ENCODE peak calls at places on chromosomes 4 and X, in five cellular contexts. P, X, G, T and D are unnamed samples.

GRCh38 chr4:41541697-41542096 is 3.7 kb downstream of the LIMCH1 start:
- DNase-seq in G (no peak), T (no peak), X (no peak), P (no peak), D (no peak)

GRCh38 chrX:152821145-152821765 is 9.3 kb downstream of the CETN2 start:
- DNase-seq in G (no peak), P (peak; percentile 4), T (no peak), X (peak; percentile 12), D (no peak)

GRCh38 chrX:64805683-64806082 is 170.6 kb downstream of the ZC4H2 start:
- DNase-seq in T (no peak), X (no peak), G (no peak), P (no peak), D (no peak)

GRCh38 chr4:13865871-13866669 is 238.5 kb upstream of the BOD1L1 start:
- DNase-seq in X (peak; percentile 14), P (no peak), T (no peak), G (no peak), D (no peak)

GRCh38 chrX:119272882-119273806 is 37.1 kb downstream of the PGRMC1 start:
- DNase-seq in X (no peak), P (peak; percentile 44), T (no peak), G (peak; percentile 2), D (no peak)

GRCh38 chrX:107574711-107575110 is 53.6 kb upstream of the PRPS1 start:
- DNase-seq in X (peak; percentile 11), G (no peak), T (no peak), P (no peak), D (no peak)

GRCh38 chrX:150759568-150760416 is 66.6 kb downstream of the MTMR1 start:
- DNase-seq in G (no peak), P (no peak), T (no peak), X (no peak), D (no peak)

GRCh38 chrX:80799616-80800015 is 10.1 kb downstream of the BRWD3 start:
- DNase-seq in X (no peak), G (no peak), T (no peak), P (no peak), D (no peak)

GRCh38 chr4:125515016-125515415 is 200.3 kb downstream of the FAT4 start:
- DNase-seq in T (no peak), G (no peak), P (no peak), X (no peak), D (no peak)

GRCh38 chr4:107862658-107863057 is 37.9 kb downstream of the SGMS2 start:
- DNase-seq in X (peak; percentile 53), T (no peak), P (peak; percentile 5), G (no peak), D (no peak)

GRCh38 chr4:145034727-145035211 is 63.2 kb downstream of the ANAPC10 start:
- DNase-seq in T (peak; percentile 18), X (peak; percentile 18), P (no peak), G (no peak), D (no peak)

GRCh38 chr4:30001628-30002027 is 718.5 kb upstream of the PCDH7 start:
- DNase-seq in G (no peak), T (no peak), P (no peak), X (no peak), D (no peak)

GRCh38 chr4:82765134-82765533 is 33.5 kb downstream of the SCD5 start:
- DNase-seq in T (no peak), X (no peak), G (no peak), P (no peak), D (no peak)

GRCh38 chrX:13001961-13002671 is 27.2 kb downstream of the TMSB4X start:
- DNase-seq in T (no peak), X (no peak), P (peak; percentile 39), G (no peak), D (no peak)

GRCh38 chr4:37767019-37767418 is 59.5 kb upstream of the PGM2 start:
- DNase-seq in P (no peak), T (no peak), G (no peak), X (no peak), D (no peak)

GRCh38 chr4:38870098-38870850 is 2.7 kb downstream of the FAM114A1 start:
- DNase-seq in P (no peak), G (no peak), T (no peak), X (no peak), D (no peak)

GRCh38 chr4:16310606-16311005 is 84.3 kb upstream of the TAPT1 start:
- DNase-seq in X (no peak), G (no peak), T (no peak), P (no peak), D (no peak)

GRCh38 chr4:74934016-74934821 is 1.3 kb downstream of the PARM1 start:
- DNase-seq in P (no peak), X (no peak), G (no peak), T (no peak), D (no peak)

GRCh38 chrX:85963736-85964135 is 83.6 kb downstream of the CHM start:
- DNase-seq in T (peak; percentile 75), X (peak; percentile 5), P (no peak), G (no peak), D (no peak)

GRCh38 chr4:153209410-153209809 is 5.2 kb downstream of the TRIM2 start:
- DNase-seq in T (no peak), G (no peak), X (no peak), P (no peak), D (no peak)

GRCh38 chr4:83149885-83150562 is 35.5 kb upstream of the PLAC8 start:
- DNase-seq in P (no peak), X (no peak), G (no peak), T (no peak), D (no peak)

GRCh38 chr4:86261634-86262033 is 98.2 kb downstream of the MAPK10 start:
- DNase-seq in P (no peak), T (no peak), G (no peak), X (no peak), D (no peak)

GRCh38 chrX:72348247-72348979 is 42.7 kb upstream of the CITED1 start:
- DNase-seq in G (no peak), P (peak; percentile 7), X (no peak), T (no peak), D (no peak)

GRCh38 chr4:70556856-70557255 is 35.2 kb upstream of the AMBN start:
- DNase-seq in G (no peak), T (no peak), P (no peak), X (peak; percentile 44), D (no peak)

GRCh38 chrX:9566150-9566621 is 101.3 kb downstream of the TBL1X start:
- DNase-seq in T (peak; percentile 45), G (no peak), X (peak; percentile 80), P (peak; percentile 6), D (peak; percentile 3)

GRCh38 chr4:39924014-39924413 is 53.7 kb downstream of the PDS5A start:
- DNase-seq in G (no peak), T (no peak), X (no peak), P (no peak), D (no peak)

GRCh38 chr4:38062088-38062893 is 102.1 kb downstream of the PTTG2 start:
- DNase-seq in X (peak; percentile 71), T (peak; percentile 51), P (peak; percentile 75), G (peak; percentile 27), D (no peak)

GRCh38 chrX:107775734-107776511 is at the start of gene TSC22D3:
- DNase-seq in T (no peak), X (peak; percentile 82), G (no peak), P (peak; percentile 60), D (no peak)

GRCh38 chr4:112651641-112652040 is 14.7 kb downstream of the LARP7 start:
- DNase-seq in T (no peak), X (no peak), G (no peak), P (no peak), D (no peak)

GRCh38 chrX:70257599-70258288 is 2.3 kb downstream of the P2RY4 start:
- DNase-seq in G (no peak), P (no peak), X (no peak), T (no peak), D (no peak)

GRCh38 chr4:25991296-25991695 is 77.3 kb downstream of the SMIM20 start:
- DNase-seq in T (no peak), P (no peak), G (no peak), X (no peak), D (no peak)

GRCh38 chr4:89123418-89123817 is 12.1 kb downstream of the TIGD2 start:
- DNase-seq in P (no peak), T (no peak), G (no peak), X (no peak), D (no peak)